ENCODE peak calls at places on chromosomes 4 and X, in six cellular contexts. D is IMR-90, F is H9, R is mesenchymal stem cell, H is neuronal stem cell, L is trophoblast cell. N is an unnamed sample.

GRCh38 chrX:149962859-149963757 is 24.8 kb upstream of the EOLA2 start:
- DNase-seq in D (peak; percentile 69), F (peak; percentile 36), R (peak; percentile 64), H (peak; percentile 12), L (peak; percentile 62), N (no peak)

GRCh38 chr4:9781343-9782135 is at the start of gene DRD5:
- DNase-seq in D (no peak), F (peak; percentile 69), R (no peak), H (peak; percentile 14), L (no peak), N (peak; percentile 17)

GRCh38 chr4:153522800-153523089 is 56.6 kb downstream of the TMEM131L start:
- DNase-seq in D (no peak), F (no peak), R (no peak), H (no peak), L (peak; percentile 10), N (no peak)

GRCh38 chr4:3244747-3245146 is 4.2 kb upstream of the MSANTD1 start:
- DNase-seq in D (no peak), F (no peak), R (no peak), H (no peak), L (no peak), N (no peak)

GRCh38 chr4:124433500-124433899 is 279.0 kb downstream of the ANKRD50 start:
- DNase-seq in D (no peak), F (no peak), R (peak; percentile 55), H (no peak), L (no peak), N (no peak)

GRCh38 chrX:12777670-12778069 is 13.5 kb upstream of the PRPS2 start:
- DNase-seq in D (no peak), F (no peak), R (no peak), H (no peak), L (peak; percentile 16), N (no peak)

GRCh38 chrX:138519296-138519695 is 192.2 kb downstream of the FGF13 start:
- DNase-seq in D (no peak), F (no peak), R (no peak), H (peak; percentile 35), L (peak; percentile 18), N (no peak)

GRCh38 chr4:32931475-32931874 is 2211.3 kb downstream of the PCDH7 start:
- DNase-seq in D (no peak), F (no peak), R (no peak), H (no peak), L (no peak), N (no peak)

GRCh38 chrX:16785247-16786138 is 773 bp upstream of the TXLNG start:
- DNase-seq in D (no peak), F (no peak), R (no peak), H (no peak), L (peak; percentile 34), N (no peak)

GRCh38 chr4:89509708-89510269 is 202.2 kb upstream of the GPRIN3 start:
- DNase-seq in D (peak; percentile 84), F (no peak), R (no peak), H (no peak), L (no peak), N (no peak)

GRCh38 chrX:526295-527224 is 104.0 kb upstream of the SHOX start:
- DNase-seq in D (no peak), F (no peak), R (no peak), H (no peak), L (no peak), N (no peak)

GRCh38 chr4:121758896-121759568 is 5.9 kb downstream of the SMIM43 start:
- DNase-seq in D (peak; percentile 51), F (no peak), R (peak; percentile 12), H (no peak), L (no peak), N (no peak)

GRCh38 chr4:144714166-144714565 is 68.2 kb downstream of the HHIP start:
- DNase-seq in D (peak; percentile 12), F (no peak), R (no peak), H (no peak), L (no peak), N (no peak)

GRCh38 chr4:48275247-48275646 is 5.6 kb upstream of the TEC start:
- DNase-seq in D (peak; percentile 35), F (no peak), R (peak; percentile 28), H (no peak), L (peak; percentile 9), N (no peak)

GRCh38 chr4:166594326-166594946 is 639.9 kb downstream of the SPOCK3 start:
- DNase-seq in D (no peak), F (peak; percentile 69), R (peak; percentile 43), H (peak; percentile 47), L (peak; percentile 64), N (peak; percentile 23)

GRCh38 chr4:1711055-1711905 is 839 bp downstream of the SLBP start:
- DNase-seq in D (peak; percentile 55), F (peak; percentile 48), R (peak; percentile 66), H (no peak), L (peak; percentile 48), N (no peak)

GRCh38 chrX:13994681-13995080 is 35.0 kb downstream of the GEMIN8 start:
- DNase-seq in D (no peak), F (no peak), R (no peak), H (no peak), L (no peak), N (no peak)

GRCh38 chr4:17512973-17513665 is 1.2 kb upstream of the QDPR start:
- DNase-seq in D (no peak), F (no peak), R (no peak), H (no peak), L (no peak), N (no peak)

GRCh38 chr4:184958127-184958806 is 60.0 kb upstream of the HELT start:
- DNase-seq in D (no peak), F (peak; percentile 12), R (no peak), H (no peak), L (no peak), N (no peak)

GRCh38 chr4:42713371-42713770 is 56.5 kb upstream of the ATP8A1 start:
- DNase-seq in D (no peak), F (no peak), R (no peak), H (no peak), L (no peak), N (no peak)

GRCh38 chr4:89482248-89482647 is 174.6 kb upstream of the GPRIN3 start:
- DNase-seq in D (peak; percentile 53), F (peak; percentile 39), R (peak; percentile 36), H (peak; percentile 1), L (peak; percentile 47), N (no peak)

GRCh38 chr4:153218961-153219360 is 14.7 kb downstream of the TRIM2 start:
- DNase-seq in D (no peak), F (no peak), R (no peak), H (no peak), L (no peak), N (no peak)

GRCh38 chr4:45668086-45668485 is 455.8 kb downstream of the GABRG1 start:
- DNase-seq in D (no peak), F (no peak), R (no peak), H (no peak), L (no peak), N (no peak)

GRCh38 chr4:151315212-151315886 is 10.1 kb downstream of the SH3D19 start:
- DNase-seq in D (no peak), F (no peak), R (no peak), H (no peak), L (peak; percentile 47), N (no peak)

GRCh38 chr4:143358923-143359694 is 22.4 kb downstream of the GAB1 start:
- DNase-seq in D (peak; percentile 93), F (no peak), R (peak; percentile 84), H (no peak), L (peak; percentile 80), N (no peak)

GRCh38 chr4:124631760-124632159 is 80.8 kb downstream of the ANKRD50 start:
- DNase-seq in D (peak; percentile 98), F (no peak), R (peak; percentile 95), H (no peak), L (peak; percentile 99), N (no peak)

GRCh38 chrX:135893294-135893817 is at the start of the genes CT45A10 and SAGE1:
- DNase-seq in D (no peak), F (peak; percentile 37), R (no peak), H (no peak), L (no peak), N (no peak)

DNA sequence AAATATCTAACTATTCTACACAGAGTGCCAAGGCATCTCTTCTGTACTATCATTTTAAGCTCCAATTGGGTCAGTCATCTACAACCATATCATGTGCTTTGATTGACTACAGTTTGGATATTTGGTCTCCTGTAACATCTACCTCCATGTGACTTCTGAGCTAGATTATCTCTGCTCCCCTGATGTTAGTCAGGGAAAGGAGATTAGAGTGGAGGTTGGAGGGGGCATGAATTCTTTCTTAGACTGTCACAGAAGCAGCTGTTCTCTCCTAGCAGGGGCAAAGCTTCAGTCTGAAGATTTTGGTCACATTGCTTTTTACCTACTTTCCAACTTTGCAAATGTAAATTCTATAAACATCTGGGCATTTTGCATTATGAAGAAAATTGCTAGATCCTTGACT is 62.6 kb upstream of the C4orf54 start:
- DNase-seq in D (no peak), F (no peak), R (no peak), H (no peak), L (no peak), N (no peak)
- H2BK120ac ChIP-seq in D (no peak overlapping the region), F (no peak overlapping the region), R (no peak overlapping the region), H (no peak overlapping the region), L (no peak overlapping the region), N (no peak overlapping the region)

GRCh38 chrX:55546956-55547355 is 57.3 kb upstream of the USP51 start:
- DNase-seq in D (no peak), F (no peak), R (no peak), H (no peak), L (no peak), N (no peak)
- H4K91ac ChIP-seq in D (no peak overlapping the region), F (no peak overlapping the region), R (no peak overlapping the region), H (no peak overlapping the region), L (no peak overlapping the region), N (no peak overlapping the region)

DNA sequence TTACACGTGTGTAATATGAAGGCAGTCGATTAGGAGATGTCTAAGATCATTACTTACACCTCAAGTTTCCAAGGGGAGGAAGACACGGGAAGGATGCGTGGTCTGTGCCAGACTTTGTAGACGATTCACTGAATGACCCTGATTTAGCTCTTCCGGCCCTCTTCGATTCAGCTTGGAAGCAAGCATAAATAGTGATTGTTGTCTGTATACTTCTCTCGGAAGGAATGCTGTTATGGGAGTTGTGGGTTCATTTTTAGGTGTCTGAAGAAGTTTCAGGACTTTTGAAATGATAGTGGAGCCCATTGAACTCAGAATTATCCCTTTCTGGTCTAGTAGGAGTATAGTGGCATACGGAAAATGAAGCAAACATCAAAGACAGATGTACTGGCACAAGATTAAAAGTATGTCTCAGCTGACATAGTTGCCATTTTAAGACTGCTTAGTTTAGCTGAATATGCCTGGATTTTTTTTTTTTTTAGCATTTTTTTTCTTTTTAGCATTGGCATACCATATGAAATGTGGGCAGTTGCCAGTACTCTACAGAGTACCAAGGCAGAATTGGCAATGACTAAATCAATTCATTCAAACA is 1.0 kb upstream of the ANKRD17 start:
- DNase-seq in D (no peak), F (no peak), R (no peak), H (no peak), L (peak; percentile 39), N (no peak)
- H2BK120ac ChIP-seq in D (peak overlapping the region; percentile 69), F (no peak overlapping the region), R (no peak overlapping the region), H (peak overlapping the region; percentile 81), L (peak overlapping the region; percentile 95), N (no peak overlapping the region)

DNA sequence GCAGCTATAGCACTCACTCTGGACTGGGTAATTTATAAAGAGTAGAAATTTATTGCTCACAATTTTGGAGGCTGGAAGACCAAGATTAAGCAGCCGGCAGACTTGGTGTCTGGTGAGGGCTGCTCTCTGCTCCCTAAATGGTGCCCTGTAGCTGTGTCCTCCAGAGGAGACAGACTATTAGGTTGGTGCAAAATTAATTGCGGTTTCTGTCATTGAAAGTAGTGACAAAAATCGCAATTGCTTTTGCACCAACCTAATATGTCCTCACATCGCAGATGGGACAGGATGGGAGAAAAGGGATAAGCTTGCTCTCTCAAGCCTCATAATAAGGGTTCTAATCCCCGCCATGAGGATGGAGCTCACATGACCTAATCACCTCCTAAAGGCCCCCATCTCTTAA is 258.1 kb upstream of the VCX3A start:
- DNase-seq in D (no peak), F (no peak), R (no peak), H (no peak), L (no peak), N (no peak)
- H4K91ac ChIP-seq in D (no peak overlapping the region), F (no peak overlapping the region), R (no peak overlapping the region), H (no peak overlapping the region), L (peak overlapping the region; percentile 47), N (no peak overlapping the region)

N was measured in H1.